ENCODE peak calls at places on chromosomes 5 and 9, in eight cellular contexts. One of them, this sample, is unnamed.

GRCh38 chr5:85458319-85458718 is 1073.6 kb upstream of the EDIL3 start:
- DNase-seq in NB4: no peak
- DNase-seq in A549: no peak
- DNase-seq in omental fat pad: no peak
- DNase-seq in GM20000: no peak
- DNase-seq in stomach: no peak
- DNase-seq in lower lobe of right lung: no peak
- DNase-seq in astrocyte of the spinal cord: no peak
- DNase-seq in this sample: no peak

GRCh38 chr5:33944543-33945132 is 8.5 kb downstream of the RXFP3 start:
- DNase-seq in NB4: no peak
- DNase-seq in A549: no peak
- DNase-seq in omental fat pad: no peak
- DNase-seq in GM20000: no peak
- DNase-seq in stomach: no peak
- DNase-seq in lower lobe of right lung: no peak
- DNase-seq in astrocyte of the spinal cord: no peak
- DNase-seq in this sample: no peak

GRCh38 chr5:94389515-94389899 is 228.9 kb downstream of the KIAA0825 start:
- DNase-seq in NB4: no peak
- DNase-seq in A549: no peak
- DNase-seq in omental fat pad: no peak
- DNase-seq in GM20000: no peak
- DNase-seq in stomach: no peak
- DNase-seq in lower lobe of right lung: no peak
- DNase-seq in astrocyte of the spinal cord: no peak
- DNase-seq in this sample: no peak

GRCh38 chr9:32707326-32707725 is 71.9 kb upstream of the TAF1L start:
- DNase-seq in NB4: no peak
- DNase-seq in A549: no peak
- DNase-seq in omental fat pad: no peak
- DNase-seq in GM20000: no peak
- DNase-seq in stomach: no peak
- DNase-seq in lower lobe of right lung: no peak
- DNase-seq in astrocyte of the spinal cord: no peak
- DNase-seq in this sample: no peak

GRCh38 chr9:68637020-68637419 is 68.0 kb upstream of the PIP5K1B start:
- DNase-seq in NB4: no peak
- DNase-seq in A549: no peak
- DNase-seq in omental fat pad: no peak
- DNase-seq in GM20000: no peak
- DNase-seq in stomach: peak
- DNase-seq in lower lobe of right lung: no peak
- DNase-seq in astrocyte of the spinal cord: no peak
- DNase-seq in this sample: no peak

GRCh38 chr5:116144103-116144502 is 59.3 kb downstream of the COMMD10 start:
- DNase-seq in NB4: no peak
- DNase-seq in A549: peak
- DNase-seq in omental fat pad: no peak
- DNase-seq in GM20000: no peak
- DNase-seq in stomach: no peak
- DNase-seq in lower lobe of right lung: no peak
- DNase-seq in astrocyte of the spinal cord: no peak
- DNase-seq in this sample: peak

GRCh38 chr5:76960004-76960625 is 7.3 kb downstream of the CRHBP start:
- DNase-seq in NB4: peak
- DNase-seq in A549: no peak
- DNase-seq in omental fat pad: no peak
- DNase-seq in GM20000: peak
- DNase-seq in stomach: no peak
- DNase-seq in lower lobe of right lung: no peak
- DNase-seq in astrocyte of the spinal cord: peak
- DNase-seq in this sample: no peak

GRCh38 chr5:123283031-123283430 is 140.2 kb downstream of the CEP120 start:
- DNase-seq in NB4: no peak
- DNase-seq in A549: no peak
- DNase-seq in omental fat pad: no peak
- DNase-seq in GM20000: no peak
- DNase-seq in stomach: no peak
- DNase-seq in lower lobe of right lung: no peak
- DNase-seq in astrocyte of the spinal cord: no peak
- DNase-seq in this sample: no peak

GRCh38 chr9:129270205-129270604 is 92.1 kb upstream of the IER5L start:
- DNase-seq in NB4: no peak
- DNase-seq in A549: no peak
- DNase-seq in omental fat pad: no peak
- DNase-seq in GM20000: peak
- DNase-seq in stomach: peak
- DNase-seq in lower lobe of right lung: peak
- DNase-seq in astrocyte of the spinal cord: no peak
- DNase-seq in this sample: no peak

GRCh38 chr5:65382582-65382981 is 99.1 kb downstream of the ADAMTS6 start:
- DNase-seq in NB4: no peak
- DNase-seq in A549: peak
- DNase-seq in omental fat pad: no peak
- DNase-seq in GM20000: no peak
- DNase-seq in stomach: no peak
- DNase-seq in lower lobe of right lung: no peak
- DNase-seq in astrocyte of the spinal cord: no peak
- DNase-seq in this sample: no peak

GRCh38 chr9:120571443-120572257 is 8.3 kb downstream of the CDK5RAP2 start:
- DNase-seq in NB4: no peak
- DNase-seq in A549: peak
- DNase-seq in omental fat pad: no peak
- DNase-seq in GM20000: no peak
- DNase-seq in stomach: peak
- DNase-seq in lower lobe of right lung: peak
- DNase-seq in astrocyte of the spinal cord: peak
- DNase-seq in this sample: no peak

GRCh38 chr5:143105216-143105905 is 298.1 kb downstream of the NR3C1 start:
- DNase-seq in NB4: no peak
- DNase-seq in A549: no peak
- DNase-seq in omental fat pad: no peak
- DNase-seq in GM20000: no peak
- DNase-seq in stomach: no peak
- DNase-seq in lower lobe of right lung: no peak
- DNase-seq in astrocyte of the spinal cord: no peak
- DNase-seq in this sample: no peak

GRCh38 chr9:79524266-79524665 is 47.5 kb upstream of the TLE4 start:
- DNase-seq in NB4: no peak
- DNase-seq in A549: no peak
- DNase-seq in omental fat pad: no peak
- DNase-seq in GM20000: no peak
- DNase-seq in stomach: no peak
- DNase-seq in lower lobe of right lung: no peak
- DNase-seq in astrocyte of the spinal cord: peak
- DNase-seq in this sample: peak

GRCh38 chr9:134894136-134894860 is 13.7 kb downstream of the FCN2 start:
- DNase-seq in NB4: no peak
- DNase-seq in A549: no peak
- DNase-seq in omental fat pad: no peak
- DNase-seq in GM20000: no peak
- DNase-seq in stomach: no peak
- DNase-seq in lower lobe of right lung: peak
- DNase-seq in astrocyte of the spinal cord: no peak
- DNase-seq in this sample: no peak

GRCh38 chr9:126033956-126034355 is 286.8 kb downstream of the PBX3 start:
- DNase-seq in NB4: no peak
- DNase-seq in A549: no peak
- DNase-seq in omental fat pad: no peak
- DNase-seq in GM20000: no peak
- DNase-seq in stomach: no peak
- DNase-seq in lower lobe of right lung: no peak
- DNase-seq in astrocyte of the spinal cord: no peak
- DNase-seq in this sample: no peak

GRCh38 chr5:126970517-126971017 is 59.8 kb downstream of the MARCHF3 start:
- DNase-seq in NB4: peak
- DNase-seq in A549: no peak
- DNase-seq in omental fat pad: no peak
- DNase-seq in GM20000: no peak
- DNase-seq in stomach: no peak
- DNase-seq in lower lobe of right lung: no peak
- DNase-seq in astrocyte of the spinal cord: peak
- DNase-seq in this sample: peak

GRCh38 chr5:87132696-87133095 is 135.0 kb upstream of the RASA1 start:
- DNase-seq in NB4: no peak
- DNase-seq in A549: no peak
- DNase-seq in omental fat pad: no peak
- DNase-seq in GM20000: no peak
- DNase-seq in stomach: no peak
- DNase-seq in lower lobe of right lung: no peak
- DNase-seq in astrocyte of the spinal cord: no peak
- DNase-seq in this sample: no peak

GRCh38 chr9:89984214-89984613 is 379.4 kb downstream of the GADD45G start:
- DNase-seq in NB4: no peak
- DNase-seq in A549: no peak
- DNase-seq in omental fat pad: no peak
- DNase-seq in GM20000: no peak
- DNase-seq in stomach: no peak
- DNase-seq in lower lobe of right lung: no peak
- DNase-seq in astrocyte of the spinal cord: no peak
- DNase-seq in this sample: no peak

GRCh38 chr5:149133795-149134777 is 7.2 kb upstream of the ABLIM3 start:
- DNase-seq in NB4: peak
- DNase-seq in A549: peak
- DNase-seq in omental fat pad: no peak
- DNase-seq in GM20000: no peak
- DNase-seq in stomach: peak
- DNase-seq in lower lobe of right lung: no peak
- DNase-seq in astrocyte of the spinal cord: peak
- DNase-seq in this sample: peak

GRCh38 chr5:84168841-84169240 is 215.8 kb downstream of the EDIL3 start:
- DNase-seq in NB4: no peak
- DNase-seq in A549: no peak
- DNase-seq in omental fat pad: no peak
- DNase-seq in GM20000: no peak
- DNase-seq in stomach: no peak
- DNase-seq in lower lobe of right lung: no peak
- DNase-seq in astrocyte of the spinal cord: no peak
- DNase-seq in this sample: no peak

GRCh38 chr9:68730570-68731227 is 25.7 kb downstream of the PIP5K1B start:
- DNase-seq in NB4: no peak
- DNase-seq in A549: no peak
- DNase-seq in omental fat pad: no peak
- DNase-seq in GM20000: no peak
- DNase-seq in stomach: no peak
- DNase-seq in lower lobe of right lung: no peak
- DNase-seq in astrocyte of the spinal cord: no peak
- DNase-seq in this sample: no peak

GRCh38 chr5:180648658-180649296 is 623 bp downstream of the FLT4 start:
- DNase-seq in NB4: no peak
- DNase-seq in A549: peak
- DNase-seq in omental fat pad: no peak
- DNase-seq in GM20000: peak
- DNase-seq in stomach: no peak
- DNase-seq in lower lobe of right lung: no peak
- DNase-seq in astrocyte of the spinal cord: no peak
- DNase-seq in this sample: no peak
- TF ChIP-seq CTCF in NB4: no peak
- TF ChIP-seq CTCF in A549: peak
- TF ChIP-seq CTCF in omental fat pad: no peak
- TF ChIP-seq CTCF in GM20000: no peak
- TF ChIP-seq CTCF in stomach: no peak
- TF ChIP-seq CTCF in lower lobe of right lung: peak
- TF ChIP-seq CTCF in astrocyte of the spinal cord: no peak
- TF ChIP-seq CTCF in this sample: no peak

GRCh38 chr9:71910602-71911060 is 362 bp downstream of the ABHD17B start:
- DNase-seq in NB4: no peak
- DNase-seq in A549: no peak
- DNase-seq in omental fat pad: no peak
- DNase-seq in GM20000: peak
- DNase-seq in stomach: no peak
- DNase-seq in lower lobe of right lung: no peak
- DNase-seq in astrocyte of the spinal cord: no peak
- DNase-seq in this sample: no peak
- TF ChIP-seq CTCF in NB4: no peak
- TF ChIP-seq CTCF in A549: no peak
- TF ChIP-seq CTCF in omental fat pad: no peak
- TF ChIP-seq CTCF in GM20000: no peak
- TF ChIP-seq CTCF in stomach: no peak
- TF ChIP-seq CTCF in lower lobe of right lung: no peak
- TF ChIP-seq CTCF in astrocyte of the spinal cord: no peak
- TF ChIP-seq CTCF in this sample: peak

DNA sequence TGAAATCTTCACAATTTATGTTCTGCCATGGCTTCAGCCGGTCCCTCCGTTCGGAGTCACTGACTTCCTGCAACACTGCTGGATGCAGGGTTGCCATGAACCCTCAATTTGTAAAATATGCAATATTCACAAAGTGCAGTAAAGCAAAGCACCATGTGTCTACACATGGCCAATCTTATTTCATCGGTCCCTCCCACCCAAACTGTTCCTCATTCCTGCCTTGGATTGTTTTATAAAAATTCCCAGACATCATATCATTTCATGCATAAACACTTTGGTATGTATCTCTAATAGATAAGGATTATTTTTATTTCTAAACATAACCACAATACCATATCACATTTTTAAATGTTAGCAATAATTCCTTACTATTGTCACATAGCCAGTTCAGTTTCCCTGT is 82.1 kb upstream of the PCAT7 start:
- DNase-seq in NB4: no peak
- DNase-seq in A549: peak
- DNase-seq in omental fat pad: no peak
- DNase-seq in GM20000: no peak
- DNase-seq in stomach: no peak
- DNase-seq in lower lobe of right lung: no peak
- DNase-seq in astrocyte of the spinal cord: no peak
- DNase-seq in this sample: no peak
- TF ChIP-seq CTCF in NB4: no peak
- TF ChIP-seq CTCF in A549: no peak
- TF ChIP-seq CTCF in omental fat pad: no peak
- TF ChIP-seq CTCF in GM20000: no peak
- TF ChIP-seq CTCF in stomach: no peak
- TF ChIP-seq CTCF in lower lobe of right lung: no peak
- TF ChIP-seq CTCF in astrocyte of the spinal cord: no peak
- TF ChIP-seq CTCF in this sample: no peak

DNA sequence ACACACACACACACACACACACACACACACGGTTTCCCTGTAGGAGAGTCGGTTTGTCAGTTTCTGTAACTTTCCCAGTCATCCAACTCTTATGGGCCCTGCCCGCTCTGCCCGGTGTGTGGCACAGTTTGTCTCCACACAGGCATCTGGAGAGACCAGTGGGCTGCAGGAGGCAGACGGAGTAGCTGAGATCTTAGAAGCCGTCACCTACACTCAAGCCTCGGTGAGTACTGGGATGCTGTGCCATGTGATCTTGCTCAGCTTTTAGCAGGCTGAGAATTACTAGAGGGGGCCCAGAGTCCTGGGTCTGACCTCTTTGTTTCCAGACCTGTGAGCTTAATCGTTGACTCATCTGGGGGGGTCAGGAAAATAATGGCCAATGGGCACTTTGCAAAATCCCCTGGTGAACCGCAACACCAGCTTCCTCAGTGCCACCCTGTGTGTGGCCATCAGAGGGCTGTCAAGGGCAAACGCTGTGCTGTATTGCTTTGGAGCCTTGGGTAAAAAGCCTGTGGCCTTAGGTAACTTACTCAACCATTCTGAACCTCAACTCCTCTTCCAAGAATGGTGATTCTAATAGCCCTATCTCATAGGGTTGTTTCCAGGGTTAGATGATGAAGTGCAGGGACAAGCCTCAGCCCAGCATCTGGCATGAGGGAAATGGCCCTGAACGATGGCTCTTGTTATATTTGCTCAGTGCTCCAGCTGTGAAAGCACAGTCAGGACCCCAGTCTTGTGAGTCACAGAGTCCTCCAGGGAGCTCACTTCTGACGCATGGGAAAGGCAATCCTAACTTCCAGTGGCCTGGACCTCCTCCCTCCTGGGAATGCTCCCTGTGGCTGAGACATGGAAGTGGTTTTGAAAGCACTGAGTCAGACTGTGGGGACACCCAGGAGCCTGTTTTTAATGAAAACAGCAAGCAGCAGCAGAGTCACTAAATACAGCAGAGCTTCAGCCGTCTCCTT is 45.6 kb downstream of the COL15A1 start:
- DNase-seq in NB4: peak
- DNase-seq in A549: peak
- DNase-seq in omental fat pad: peak
- DNase-seq in GM20000: no peak
- DNase-seq in stomach: no peak
- DNase-seq in lower lobe of right lung: no peak
- DNase-seq in astrocyte of the spinal cord: peak
- DNase-seq in this sample: peak
- TF ChIP-seq CTCF in NB4: peak
- TF ChIP-seq CTCF in A549: peak
- TF ChIP-seq CTCF in omental fat pad: no peak
- TF ChIP-seq CTCF in GM20000: no peak
- TF ChIP-seq CTCF in stomach: no peak
- TF ChIP-seq CTCF in lower lobe of right lung: no peak
- TF ChIP-seq CTCF in astrocyte of the spinal cord: peak
- TF ChIP-seq CTCF in this sample: peak